ENCODE peak calls at places on chromosomes 11 and 22, in four cellular contexts. One of them, this sample, is unnamed.
A peak's percentile ranks its signal among the peaks of the same experiment; 100 is the strongest.

GRCh38 chr11:2685051-2685450 is 14.7 kb downstream of the KCNQ1OT1 start:
- DNase-seq in fibroblast of the aortic adventitia: no peak
- DNase-seq in PC-9: no peak
- DNase-seq in Panc1: no peak
- DNase-seq in this sample: no peak

GRCh38 chr11:41459602-41460405 is at the start of gene LRRC4C:
- DNase-seq in fibroblast of the aortic adventitia: no peak
- DNase-seq in PC-9: no peak
- DNase-seq in Panc1: no peak
- DNase-seq in this sample: no peak

GRCh38 chr11:75399344-75400109 is at the start of gene RPS3:
- DNase-seq in PC-9: peak; percentile 86
- DNase-seq in fibroblast of the aortic adventitia: peak; percentile 92
- DNase-seq in Panc1: peak; percentile 69
- DNase-seq in this sample: peak; percentile 75

GRCh38 chr11:73380321-73380720 is 4.1 kb downstream of the RELT start:
- DNase-seq in fibroblast of the aortic adventitia: no peak
- DNase-seq in Panc1: no peak
- DNase-seq in PC-9: no peak
- DNase-seq in this sample: no peak

GRCh38 chr22:22148905-22149304 is 95.7 kb upstream of the VPREB1 start:
- DNase-seq in PC-9: no peak
- DNase-seq in Panc1: no peak
- DNase-seq in fibroblast of the aortic adventitia: no peak
- DNase-seq in this sample: no peak

GRCh38 chr11:106012744-106013143 is 9.3 kb downstream of the MSANTD4 start:
- DNase-seq in fibroblast of the aortic adventitia: peak; percentile 82
- DNase-seq in PC-9: no peak
- DNase-seq in Panc1: no peak
- DNase-seq in this sample: peak; percentile 20

GRCh38 chr22:33472462-33473344 is 414.5 kb upstream of the SYN3 start:
- DNase-seq in Panc1: no peak
- DNase-seq in PC-9: no peak
- DNase-seq in fibroblast of the aortic adventitia: no peak
- DNase-seq in this sample: no peak

GRCh38 chr11:98711011-98711410 is 309.7 kb upstream of the CNTN5 start:
- DNase-seq in PC-9: no peak
- DNase-seq in Panc1: no peak
- DNase-seq in fibroblast of the aortic adventitia: no peak
- DNase-seq in this sample: no peak

GRCh38 chr11:75420224-75421034 is 12.6 kb downstream of the KLHL35 start:
- DNase-seq in fibroblast of the aortic adventitia: no peak
- DNase-seq in Panc1: no peak
- DNase-seq in PC-9: no peak
- DNase-seq in this sample: no peak

GRCh38 chr11:62445314-62445740 is 26.5 kb downstream of the SCGB1A1 start:
- DNase-seq in fibroblast of the aortic adventitia: peak; percentile 95
- DNase-seq in PC-9: no peak
- DNase-seq in Panc1: no peak
- DNase-seq in this sample: no peak

GRCh38 chr11:75144716-75145014 is 6.2 kb upstream of the SLCO2B1 start:
- DNase-seq in Panc1: no peak
- DNase-seq in fibroblast of the aortic adventitia: no peak
- DNase-seq in PC-9: no peak
- DNase-seq in this sample: no peak

GRCh38 chr11:74212533-74212932 is 41.4 kb downstream of the PPME1 start:
- DNase-seq in Panc1: no peak
- DNase-seq in fibroblast of the aortic adventitia: peak; percentile 50
- DNase-seq in PC-9: no peak
- DNase-seq in this sample: no peak

GRCh38 chr11:129979046-129979605 is 23.5 kb downstream of the PRDM10 start:
- DNase-seq in Panc1: no peak
- DNase-seq in fibroblast of the aortic adventitia: no peak
- DNase-seq in PC-9: no peak
- DNase-seq in this sample: no peak

GRCh38 chr11:46637546-46637945 is 20.2 kb downstream of the ATG13 start:
- DNase-seq in PC-9: no peak
- DNase-seq in Panc1: no peak
- DNase-seq in fibroblast of the aortic adventitia: no peak
- DNase-seq in this sample: no peak

GRCh38 chr22:29195118-29195963 is 10.4 kb upstream of the EMID1 start:
- DNase-seq in PC-9: no peak
- DNase-seq in fibroblast of the aortic adventitia: no peak
- DNase-seq in Panc1: no peak
- DNase-seq in this sample: no peak

GRCh38 chr22:44109417-44109816 is 71.3 kb upstream of the PARVG start:
- DNase-seq in PC-9: no peak
- DNase-seq in Panc1: no peak
- DNase-seq in fibroblast of the aortic adventitia: no peak
- DNase-seq in this sample: no peak

GRCh38 chr11:62125316-62125715 is 1.5 kb downstream of the INCENP start:
- DNase-seq in Panc1: no peak
- DNase-seq in fibroblast of the aortic adventitia: no peak
- DNase-seq in PC-9: no peak
- DNase-seq in this sample: no peak

GRCh38 chr22:20550851-20551744 is 43.7 kb downstream of the MED15 start:
- DNase-seq in fibroblast of the aortic adventitia: peak; percentile 78
- DNase-seq in Panc1: no peak
- DNase-seq in PC-9: no peak
- DNase-seq in this sample: no peak

GRCh38 chr11:72653616-72654000 is 20.6 kb downstream of the PDE2A start:
- DNase-seq in PC-9: no peak
- DNase-seq in fibroblast of the aortic adventitia: no peak
- DNase-seq in Panc1: no peak
- DNase-seq in this sample: no peak

GRCh38 chr11:96012086-96012824 is 88.3 kb upstream of the MTMR2 start:
- DNase-seq in fibroblast of the aortic adventitia: peak; percentile 81
- DNase-seq in PC-9: peak; percentile 65
- DNase-seq in Panc1: peak; percentile 39
- DNase-seq in this sample: peak; percentile 47

GRCh38 chr11:70879601-70880285 is 372.6 kb downstream of the SHANK2 start:
- DNase-seq in fibroblast of the aortic adventitia: no peak
- DNase-seq in Panc1: no peak
- DNase-seq in PC-9: no peak
- DNase-seq in this sample: no peak

GRCh38 chr11:72446929-72447753 is 12.8 kb upstream of the CLPB start:
- DNase-seq in Panc1: peak; percentile 46
- DNase-seq in fibroblast of the aortic adventitia: peak; percentile 80
- DNase-seq in PC-9: peak; percentile 74
- DNase-seq in this sample: peak; percentile 42

GRCh38 chr11:35618497-35619029 is 303 bp downstream of the FJX1 start:
- DNase-seq in PC-9: peak; percentile 40
- DNase-seq in Panc1: no peak
- DNase-seq in fibroblast of the aortic adventitia: no peak
- DNase-seq in this sample: no peak

GRCh38 chr22:37953437-37954179 is at the start of the genes C22orf23 and POLR2F:
- DNase-seq in PC-9: peak; percentile 91
- DNase-seq in Panc1: peak; percentile 68
- DNase-seq in fibroblast of the aortic adventitia: peak; percentile 95
- DNase-seq in this sample: peak; percentile 91

GRCh38 chr11:111528557-111528956 is 12.0 kb upstream of the LAYN start:
- DNase-seq in Panc1: no peak
- DNase-seq in fibroblast of the aortic adventitia: peak; percentile 23
- DNase-seq in PC-9: no peak
- DNase-seq in this sample: no peak

GRCh38 chr11:36394056-36394455 is 98.0 kb downstream of the PRR5L start:
- DNase-seq in Panc1: no peak
- DNase-seq in PC-9: no peak
- DNase-seq in fibroblast of the aortic adventitia: no peak
- DNase-seq in this sample: no peak

GRCh38 chr11:115168229-115168671 is 336.0 kb downstream of the CADM1 start:
- DNase-seq in fibroblast of the aortic adventitia: no peak
- DNase-seq in Panc1: no peak
- DNase-seq in PC-9: no peak
- DNase-seq in this sample: no peak

GRCh38 chr11:71341173-71341572 is 88.8 kb upstream of the SHANK2 start:
- DNase-seq in PC-9: no peak
- DNase-seq in Panc1: no peak
- DNase-seq in fibroblast of the aortic adventitia: no peak
- DNase-seq in this sample: no peak

GRCh38 chr11:44950036-44950624 is 553 bp downstream of the TP53I11 start:
- DNase-seq in Panc1: no peak
- DNase-seq in PC-9: no peak
- DNase-seq in fibroblast of the aortic adventitia: no peak
- DNase-seq in this sample: no peak

GRCh38 chr11:1796297-1797011 is 32.7 kb upstream of the CTSD start:
- DNase-seq in PC-9: peak; percentile 34
- DNase-seq in Panc1: no peak
- DNase-seq in fibroblast of the aortic adventitia: no peak
- DNase-seq in this sample: no peak

GRCh38 chr22:19289475-19290161 is 1.9 kb downstream of the CLTCL1 start:
- DNase-seq in Panc1: no peak
- DNase-seq in PC-9: no peak
- DNase-seq in fibroblast of the aortic adventitia: peak; percentile 56
- DNase-seq in this sample: no peak

GRCh38 chr11:128709402-128709801 is 15.5 kb downstream of the FLI1 start:
- DNase-seq in PC-9: no peak
- DNase-seq in Panc1: no peak
- DNase-seq in fibroblast of the aortic adventitia: peak; percentile 100
- DNase-seq in this sample: peak; percentile 72

GRCh38 chr11:96098511-96099241 is 174.8 kb upstream of the MTMR2 start:
- DNase-seq in fibroblast of the aortic adventitia: peak; percentile 62
- DNase-seq in Panc1: no peak
- DNase-seq in PC-9: peak; percentile 99
- DNase-seq in this sample: no peak

GRCh38 chr11:44578279-44578678 is 12.8 kb downstream of the CD82 start:
- DNase-seq in fibroblast of the aortic adventitia: no peak
- DNase-seq in Panc1: no peak
- DNase-seq in PC-9: no peak
- DNase-seq in this sample: no peak

GRCh38 chr11:68258363-68258765 is 13.4 kb downstream of the C11orf24 start:
- DNase-seq in fibroblast of the aortic adventitia: no peak
- DNase-seq in PC-9: no peak
- DNase-seq in Panc1: no peak
- DNase-seq in this sample: no peak

GRCh38 chr22:29149841-29150555 is 55.7 kb upstream of the EMID1 start:
- DNase-seq in Panc1: no peak
- DNase-seq in fibroblast of the aortic adventitia: no peak
- DNase-seq in PC-9: no peak
- DNase-seq in this sample: no peak

GRCh38 chr11:115769891-115770290 is 265.7 kb upstream of the CADM1 start:
- DNase-seq in Panc1: no peak
- DNase-seq in fibroblast of the aortic adventitia: no peak
- DNase-seq in PC-9: no peak
- DNase-seq in this sample: no peak

DNA sequence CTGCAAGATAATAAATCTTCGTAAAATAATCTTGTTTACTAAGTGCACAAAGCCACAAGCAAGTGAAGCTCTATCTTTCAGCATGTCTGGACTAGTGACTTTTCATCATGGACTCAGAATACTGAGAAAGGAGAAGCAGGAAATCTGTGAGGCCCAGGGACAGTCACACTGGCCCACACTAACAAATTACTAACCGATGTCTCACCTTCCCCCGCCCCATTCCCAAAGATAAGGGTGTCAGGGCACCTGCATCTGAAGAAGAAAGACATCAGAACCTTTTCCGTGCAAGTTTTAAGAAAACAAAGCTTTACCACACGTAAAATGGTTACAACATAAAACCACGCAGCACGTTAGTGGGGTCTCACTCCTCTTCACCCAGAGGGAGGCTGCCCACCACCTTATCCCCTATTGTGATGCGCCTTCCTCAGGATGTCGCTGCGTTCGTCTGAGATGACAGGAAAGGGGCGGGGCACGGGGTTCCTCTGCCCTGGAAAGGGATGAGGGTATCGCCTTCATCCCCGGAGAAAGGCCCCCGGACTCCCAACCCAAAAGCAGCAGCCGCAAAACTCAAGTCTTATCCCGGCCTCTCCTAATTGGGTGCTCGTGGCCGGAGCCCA is 603 bp downstream of the BTBD10 start:
- DNase-seq in PC-9: peak; percentile 75
- DNase-seq in fibroblast of the aortic adventitia: peak; percentile 31
- DNase-seq in Panc1: no peak
- DNase-seq in this sample: no peak
- TF ChIP-seq CTCF in PC-9: no peak
- TF ChIP-seq CTCF in fibroblast of the aortic adventitia: no peak
- TF ChIP-seq CTCF in Panc1: peak; percentile 5
- TF ChIP-seq CTCF in this sample: no peak

GRCh38 chr11:6233984-6234313 is 487 bp downstream of the FHIP1B start:
- DNase-seq in Panc1: no peak
- DNase-seq in PC-9: no peak
- DNase-seq in fibroblast of the aortic adventitia: no peak
- DNase-seq in this sample: no peak
- H3K4me3 ChIP-seq in Panc1: peak overlapping the region; percentile 66
- H3K4me3 ChIP-seq in PC-9: peak overlapping the region; percentile 92
- H3K4me3 ChIP-seq in fibroblast of the aortic adventitia: peak overlapping the region; percentile 99
- H3K4me3 ChIP-seq in this sample: peak overlapping the region; percentile 94

DNA sequence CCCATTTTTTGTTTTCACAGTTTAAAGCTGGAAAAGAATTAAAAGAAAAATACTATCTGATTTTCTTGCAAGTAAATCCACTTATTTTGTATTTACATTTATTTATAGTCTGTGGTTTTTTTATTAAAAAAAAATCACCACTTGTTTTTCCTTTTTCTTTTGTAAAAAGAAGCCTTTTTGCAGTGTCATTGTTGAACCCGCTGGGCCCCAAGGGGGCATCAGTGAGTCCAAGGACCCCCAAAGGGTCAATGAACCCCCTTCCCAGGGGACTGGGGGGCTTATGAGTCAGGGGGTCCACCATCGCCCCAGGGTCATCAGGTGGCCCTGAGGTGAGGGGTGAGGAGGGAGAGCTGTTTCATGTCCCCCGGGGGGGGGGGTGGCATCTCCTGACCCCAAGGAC is 34.0 kb upstream of the EIF3D start:
- DNase-seq in Panc1: no peak
- DNase-seq in fibroblast of the aortic adventitia: no peak
- DNase-seq in PC-9: no peak
- DNase-seq in this sample: no peak
- TF ChIP-seq CTCF in Panc1: no peak
- TF ChIP-seq CTCF in fibroblast of the aortic adventitia: no peak
- TF ChIP-seq CTCF in PC-9: no peak
- TF ChIP-seq CTCF in this sample: peak; percentile 22

GRCh38 chr22:46008291-46008690 is 31.3 kb upstream of the WNT7B start:
- DNase-seq in Panc1: no peak
- DNase-seq in fibroblast of the aortic adventitia: peak; percentile 40
- DNase-seq in PC-9: no peak
- DNase-seq in this sample: no peak

GRCh38 chr22:46007848-46008261 is 30.9 kb upstream of the WNT7B start:
- DNase-seq in PC-9: no peak
- DNase-seq in Panc1: no peak
- DNase-seq in fibroblast of the aortic adventitia: peak; percentile 97
- DNase-seq in this sample: peak; percentile 60

GRCh38 chr22:46006379-46007002 is 29.5 kb upstream of the WNT7B start:
- DNase-seq in PC-9: peak; percentile 77
- DNase-seq in Panc1: no peak
- DNase-seq in fibroblast of the aortic adventitia: peak; percentile 93
- DNase-seq in this sample: peak; percentile 65

GRCh38 chr22:46008836-46009596 is 32.1 kb upstream of the WNT7B start:
- DNase-seq in PC-9: no peak
- DNase-seq in fibroblast of the aortic adventitia: no peak
- DNase-seq in Panc1: no peak
- DNase-seq in this sample: no peak

GRCh38 chr22:46007003-46007847 is 30.3 kb upstream of the WNT7B start:
- DNase-seq in fibroblast of the aortic adventitia: peak; percentile 81
- DNase-seq in Panc1: no peak
- DNase-seq in PC-9: peak; percentile 89
- DNase-seq in this sample: no peak
- H3K4me3 ChIP-seq in fibroblast of the aortic adventitia: peak overlapping the region; percentile 55
- H3K4me3 ChIP-seq in Panc1: no peak overlapping the region
- H3K4me3 ChIP-seq in PC-9: peak overlapping the region; percentile 61
- H3K4me3 ChIP-seq in this sample: peak overlapping the region; percentile 35

GRCh38 chr11:32392840-32393239 is 42.5 kb downstream of the WT1 start:
- DNase-seq in Panc1: no peak
- DNase-seq in fibroblast of the aortic adventitia: no peak
- DNase-seq in PC-9: no peak
- DNase-seq in this sample: no peak
- TF ChIP-seq CTCF in Panc1: no peak
- TF ChIP-seq CTCF in fibroblast of the aortic adventitia: no peak
- TF ChIP-seq CTCF in PC-9: no peak
- TF ChIP-seq CTCF in this sample: no peak

This sample was measured in HFF-Myc.